ENCODE peak calls at places on chromosomes 3 and 15, in seven cellular contexts. Q is fibroblast of pulmonary artery; T is ovary; H is fibroblast of mammary gland; G is CD4-positive, CD25-positive, alpha-beta regulatory T cell; U is Caco-2; R is AG04450. X is an unnamed sample.

GRCh38 chr3:96259-96658 is 100.3 kb upstream of the CHL1 start:
- DNase-seq in U (no peak), H (no peak), Q (no peak), T (no peak), R (no peak), G (no peak), X (no peak)

GRCh38 chr3:72145506-72146380 is 360.8 kb upstream of the PROK2 start:
- DNase-seq in R (no peak), U (no peak), H (peak; percentile 95), Q (peak; percentile 84), T (no peak), G (no peak), X (no peak)

GRCh38 chr15:53962646-53963561 is 15.3 kb upstream of the UNC13C start:
- DNase-seq in G (peak; percentile 18), U (peak; percentile 45), T (no peak), H (peak; percentile 16), R (no peak), Q (peak; percentile 37), X (no peak)

GRCh38 chr3:113912551-113913246 is 35.1 kb upstream of the ZDHHC23 start:
- DNase-seq in G (peak; percentile 81), U (peak; percentile 46), T (no peak), R (peak; percentile 32), Q (peak; percentile 77), H (peak; percentile 70), X (no peak)

GRCh38 chr3:31562525-31562924 is 29.8 kb downstream of the STT3B start:
- DNase-seq in U (peak; percentile 36), H (no peak), R (no peak), G (peak; percentile 64), T (no peak), Q (no peak), X (no peak)

GRCh38 chr3:195705081-195705991 is 15.4 kb upstream of the MUC20 start:
- DNase-seq in U (peak; percentile 37), T (no peak), Q (no peak), R (no peak), H (no peak), G (no peak), X (no peak)

GRCh38 chr15:65954289-65954741 is 85.0 kb downstream of the RAB11A start:
- DNase-seq in H (peak; percentile 45), R (no peak), Q (peak; percentile 80), G (no peak), T (no peak), U (no peak), X (no peak)

GRCh38 chr3:76991165-76991564 is 48.7 kb upstream of the ROBO2 start:
- DNase-seq in U (no peak), R (no peak), Q (no peak), G (no peak), T (no peak), H (no peak), X (no peak)

GRCh38 chr15:73927003-73927475 is 777 bp downstream of the LOXL1 start:
- DNase-seq in R (no peak), H (no peak), U (peak; percentile 55), Q (no peak), G (no peak), T (peak; percentile 79), X (no peak)

GRCh38 chr3:66393486-66394260 is 107.1 kb downstream of the LRIG1 start:
- DNase-seq in U (no peak), H (peak; percentile 54), Q (peak; percentile 25), R (no peak), T (no peak), G (peak; percentile 92), X (peak; percentile 72)

GRCh38 chr3:79534732-79535131 is 233.1 kb downstream of the ROBO1 start:
- DNase-seq in G (no peak), H (no peak), U (no peak), Q (no peak), R (no peak), T (no peak), X (no peak)

GRCh38 chr3:42023380-42023779 is 61.5 kb upstream of the ULK4 start:
- DNase-seq in R (no peak), U (no peak), G (peak; percentile 39), T (no peak), Q (no peak), H (no peak), X (no peak)

GRCh38 chr15:55290361-55291057 is 896 bp upstream of the RAB27A start:
- DNase-seq in R (peak; percentile 39), Q (peak; percentile 87), H (peak; percentile 79), G (peak; percentile 84), T (peak; percentile 90), U (peak; percentile 74), X (peak; percentile 90)

GRCh38 chr15:48582472-48583235 is 62.9 kb downstream of the FBN1 start:
- DNase-seq in Q (peak; percentile 95), G (no peak), R (peak; percentile 41), T (no peak), U (no peak), H (peak; percentile 96), X (no peak)

GRCh38 chr15:47194718-47195117 is 522.6 kb upstream of the SEMA6D start:
- DNase-seq in G (no peak), H (peak; percentile 42), U (no peak), T (no peak), Q (peak; percentile 63), R (peak; percentile 4), X (no peak)

GRCh38 chr3:186381424-186382216 is 19.6 kb upstream of the DGKG start:
- DNase-seq in U (no peak), T (no peak), H (no peak), G (no peak), Q (no peak), R (no peak), X (peak; percentile 43)

GRCh38 chr3:13600950-13601691 is 52.2 kb downstream of the FBLN2 start:
- DNase-seq in R (no peak), U (no peak), H (peak; percentile 30), T (peak; percentile 10), G (no peak), Q (peak; percentile 69), X (no peak)

GRCh38 chr3:40843851-40844548 is 319.2 kb downstream of the ZNF621 start:
- DNase-seq in R (no peak), G (no peak), Q (no peak), T (peak; percentile 43), U (peak; percentile 66), H (no peak), X (no peak)

GRCh38 chr3:47515864-47516319 is 2.4 kb upstream of the ELP6 start:
- DNase-seq in G (no peak), T (no peak), H (no peak), R (no peak), U (no peak), Q (no peak), X (no peak)

GRCh38 chr3:115208066-115208750 is 61.1 kb upstream of the ZBTB20 start:
- DNase-seq in U (no peak), R (no peak), H (no peak), T (no peak), G (no peak), Q (no peak), X (no peak)

GRCh38 chr3:135895734-135896121 is 69.8 kb upstream of the PPP2R3A start:
- DNase-seq in H (peak; percentile 82), R (no peak), G (no peak), T (no peak), U (no peak), Q (no peak), X (no peak)

DNA sequence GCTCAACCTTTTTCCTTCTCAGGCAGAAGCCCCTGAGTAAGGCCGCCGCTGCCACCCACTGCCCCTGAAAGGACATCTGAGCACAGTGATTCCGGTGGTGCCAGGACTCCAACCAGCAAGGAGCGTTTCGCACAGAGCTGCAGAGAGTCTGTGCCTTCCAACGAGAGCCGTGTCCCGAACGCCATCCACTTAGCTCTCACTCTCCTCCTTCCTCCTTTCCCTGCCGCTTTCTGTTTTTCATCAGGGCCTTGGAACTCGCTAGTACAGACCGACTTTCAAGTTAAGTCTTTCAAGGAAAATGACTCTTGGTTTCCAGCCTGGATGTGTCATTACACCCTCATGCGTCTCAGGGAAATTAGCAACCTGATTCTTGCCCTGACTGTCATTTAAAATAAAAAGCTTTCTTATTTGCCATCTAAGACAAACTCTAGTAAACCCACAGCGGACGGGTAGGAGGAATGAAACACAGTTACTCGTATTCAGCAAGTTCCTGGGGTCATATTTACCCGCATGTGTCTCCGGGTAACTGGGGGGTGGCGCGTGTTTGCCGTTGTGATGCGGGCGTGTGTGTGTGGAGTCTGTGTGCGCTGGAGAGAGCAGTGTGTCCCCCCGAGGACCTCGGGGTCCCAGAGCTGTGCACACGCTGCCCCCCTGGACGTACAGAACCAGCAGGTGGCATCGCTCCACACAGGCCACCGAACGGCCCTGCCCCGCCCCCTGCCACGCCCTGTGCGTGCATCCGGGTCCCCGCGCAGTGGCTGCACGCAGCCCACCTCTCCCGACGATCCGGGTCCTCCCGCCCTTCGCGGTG is 30.4 kb upstream of the ALDH1A3 start:
- DNase-seq in R (no peak), T (peak; percentile 63), Q (peak; percentile 14), G (peak; percentile 5), H (peak; percentile 63), U (peak; percentile 79), X (no peak)
- H3K4me3 ChIP-seq in R (peak overlapping the region; percentile 59), T (peak overlapping the region; percentile 49), Q (peak overlapping the region; percentile 55), G (peak overlapping the region; percentile 51), H (peak overlapping the region; percentile 69), U (peak overlapping the region; percentile 82), X (peak overlapping the region; percentile 69)

GRCh38 chr3:18442743-18443669 is 17.9 kb upstream of the SATB1 start:
- DNase-seq in Q (no peak), R (no peak), H (no peak), U (no peak), G (peak; percentile 53), T (no peak), X (no peak)
- H3K4me3 ChIP-seq in Q (no peak overlapping the region), R (no peak overlapping the region), H (no peak overlapping the region), U (peak overlapping the region; percentile 41), G (peak overlapping the region; percentile 80), T (no peak overlapping the region), X (peak overlapping the region; percentile 86)

DNA sequence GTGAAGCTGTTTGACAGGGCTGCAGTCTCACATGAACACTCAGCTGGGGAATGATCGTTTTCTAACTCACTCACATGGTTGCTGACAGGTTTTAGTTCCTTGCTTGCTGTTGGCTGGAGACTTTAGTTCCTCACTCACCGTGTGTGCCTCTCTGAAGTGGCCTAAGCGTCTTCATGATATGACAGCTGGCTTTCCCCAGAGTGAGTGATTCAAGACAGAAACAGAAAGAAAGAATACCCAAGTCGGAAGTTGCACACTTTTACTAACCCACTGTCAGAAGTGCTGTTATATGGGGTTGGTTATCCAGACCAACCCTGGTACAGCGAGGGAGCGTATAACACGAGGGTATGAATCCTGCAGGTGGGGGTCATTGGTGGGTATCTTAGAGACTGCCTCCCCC is 229.8 kb upstream of the TBL1XR1 start:
- DNase-seq in U (no peak), G (peak; percentile 92), R (no peak), T (no peak), H (no peak), Q (no peak), X (no peak)
- H3K4me3 ChIP-seq in U (no peak overlapping the region), G (peak overlapping the region; percentile 69), R (no peak overlapping the region), T (no peak overlapping the region), H (no peak overlapping the region), Q (no peak overlapping the region), X (no peak overlapping the region)

GRCh38 chr3:65181397-65181871 is 493.6 kb upstream of the ADAMTS9 start:
- DNase-seq in T (no peak), G (no peak), R (no peak), U (no peak), Q (peak; percentile 19), H (peak; percentile 49), X (peak; percentile 80)

GRCh38 chr3:65186268-65186667 is 498.5 kb upstream of the ADAMTS9 start:
- DNase-seq in U (no peak), Q (no peak), R (no peak), T (no peak), G (no peak), H (no peak), X (no peak)

GRCh38 chr3:65178703-65179102 is 490.9 kb upstream of the ADAMTS9 start:
- DNase-seq in R (no peak), U (no peak), Q (peak; percentile 19), H (peak; percentile 47), G (no peak), T (no peak), X (no peak)

GRCh38 chr3:65182085-65182484 is 494.3 kb upstream of the ADAMTS9 start:
- DNase-seq in U (no peak), H (no peak), T (no peak), Q (no peak), G (no peak), R (no peak), X (no peak)

GRCh38 chr3:65182682-65183081 is 494.9 kb upstream of the ADAMTS9 start:
- DNase-seq in R (no peak), H (no peak), Q (no peak), U (no peak), G (no peak), T (no peak), X (no peak)
- H3K4me3 ChIP-seq in R (no peak overlapping the region), H (no peak overlapping the region), Q (no peak overlapping the region), U (no peak overlapping the region), G (no peak overlapping the region), T (no peak overlapping the region), X (no peak overlapping the region)